ENCODE peak calls at places on chromosomes 3 and 15, in nine cellular contexts. M, S, D, K, A, E, C, H and Y are unnamed samples.

GRCh38 chr3:197345381-197345780 is 47.0 kb upstream of the DLG1 start:
- DNase-seq in C (no peak), S (no peak), E (no peak), K (no peak), H (no peak), D (no peak), A (no peak), M (no peak), Y (no peak)

GRCh38 chr3:100570811-100571210 is 38.6 kb upstream of the ADGRG7 start:
- DNase-seq in E (no peak), C (no peak), S (no peak), M (no peak), A (no peak), H (no peak), D (no peak), K (no peak), Y (no peak)

GRCh38 chr15:90924375-90924774 is 8.0 kb downstream of the HDDC3 start:
- DNase-seq in M (no peak), H (no peak), A (no peak), E (no peak), D (no peak), S (no peak), C (no peak), K (no peak), Y (no peak)

GRCh38 chr15:62452016-62452415 is 286.9 kb upstream of the C2CD4B start:
- DNase-seq in S (no peak), D (no peak), K (no peak), M (no peak), E (peak), H (no peak), A (no peak), C (no peak), Y (no peak)

GRCh38 chr15:101054991-101055390 is 135.8 kb downstream of the LRRK1 start:
- DNase-seq in S (no peak), K (no peak), A (no peak), H (no peak), D (no peak), E (no peak), C (no peak), M (no peak), Y (no peak)

GRCh38 chr15:85443593-85444328 is 63.4 kb downstream of the AKAP13 start:
- DNase-seq in M (peak), D (peak), K (no peak), S (no peak), E (peak), H (no peak), A (no peak), C (peak), Y (no peak)

GRCh38 chr15:80619677-80620076 is 75.4 kb upstream of the ABHD17C start:
- DNase-seq in D (no peak), S (no peak), A (no peak), E (peak), C (no peak), H (no peak), M (no peak), K (no peak), Y (no peak)

GRCh38 chr3:182294696-182295095 is 498.6 kb upstream of the ATP11B start:
- DNase-seq in H (no peak), D (no peak), C (no peak), M (no peak), K (no peak), S (no peak), E (no peak), A (no peak), Y (no peak)

GRCh38 chr3:148079370-148079769 is 618.3 kb upstream of the AGTR1 start:
- DNase-seq in A (peak), K (peak), H (no peak), D (no peak), E (no peak), S (no peak), M (no peak), C (no peak), Y (no peak)

GRCh38 chr3:45124379-45124778 is 21.8 kb downstream of the CDCP1 start:
- DNase-seq in D (peak), K (no peak), M (no peak), S (peak), E (no peak), H (no peak), A (no peak), C (no peak), Y (no peak)

GRCh38 chr15:101723161-101723873 is 956 bp downstream of the TARS3 start:
- DNase-seq in E (no peak), S (no peak), K (no peak), A (no peak), H (no peak), C (no peak), D (no peak), M (no peak), Y (no peak)

GRCh38 chr3:159850481-159850880 is 138.2 kb upstream of the IL12A start:
- DNase-seq in E (no peak), H (no peak), D (no peak), S (no peak), M (no peak), K (no peak), A (no peak), C (no peak), Y (no peak)

GRCh38 chr3:42804831-42805821 is 836 bp upstream of the HIGD1A start:
- DNase-seq in C (no peak), D (no peak), K (peak), S (no peak), E (peak), M (no peak), H (peak), A (no peak), Y (no peak)

GRCh38 chr3:71103430-71103881 is 480.1 kb downstream of the FOXP1 start:
- DNase-seq in H (no peak), E (no peak), D (peak), K (no peak), M (no peak), A (no peak), C (peak), S (peak), Y (no peak)

GRCh38 chr3:130939753-130940152 is 45.9 kb downstream of the ATP2C1 start:
- DNase-seq in M (no peak), D (no peak), S (no peak), E (no peak), A (no peak), C (no peak), K (no peak), H (no peak), Y (no peak)

GRCh38 chr3:105812194-105812586 is 56.6 kb downstream of the CBLB start:
- DNase-seq in K (no peak), C (no peak), E (no peak), S (no peak), A (no peak), H (no peak), M (no peak), D (no peak), Y (no peak)

GRCh38 chr15:49621327-49622210 is 721 bp downstream of the DTWD1 start:
- DNase-seq in K (no peak), D (no peak), H (no peak), A (peak), S (no peak), E (peak), C (no peak), M (no peak), Y (no peak)

GRCh38 chr3:136545664-136546266 is 206.4 kb downstream of the STAG1 start:
- DNase-seq in E (peak), M (no peak), A (peak), H (no peak), C (no peak), S (no peak), K (no peak), D (peak), Y (no peak)

GRCh38 chr3:9826815-9827574 is 16.8 kb downstream of the RPUSD3 start:
- DNase-seq in H (no peak), M (no peak), C (no peak), E (peak), D (peak), S (no peak), A (no peak), K (peak), Y (no peak)

GRCh38 chr15:78388865-78389264 is 48.7 kb downstream of the CRABP1 start:
- DNase-seq in K (no peak), H (no peak), M (no peak), S (no peak), E (no peak), A (no peak), C (no peak), D (no peak), Y (no peak)